ENCODE peak calls at places on chromosomes 13 and 19, in eight cellular contexts. F is activated CD4-positive, alpha-beta T cell treated with anti-CD3 and anti-CD28 coated beads for 1 hour; R is NCI-H1048; X is ACHN; U is fibroblast of the aortic adventitia; Y is left lobe of liver; N is NCI-H2171; G is testis. S is an unnamed sample.
A peak's percentile ranks its signal among the peaks of the same experiment; 100 is the strongest.

GRCh38 chr13:111855016-111855590 is 211.8 kb upstream of the SOX1 start:
- DNase-seq in U (no peak), N (no peak), R (no peak), G (no peak), Y (no peak), F (no peak), X (no peak), S (no peak)

GRCh38 chr19:51010066-51010795 is 8.8 kb upstream of the KLK8 start:
- DNase-seq in F (no peak), N (no peak), X (no peak), Y (no peak), U (no peak), R (no peak), G (no peak), S (peak; percentile 9)

GRCh38 chr19:10748924-10749434 is 31.1 kb downstream of the DNM2 start:
- DNase-seq in X (peak; percentile 34), F (no peak), N (peak; percentile 70), R (no peak), U (peak; percentile 70), Y (peak; percentile 73), G (peak; percentile 51), S (no peak)

GRCh38 chr19:44824758-44825157 is 15.9 kb downstream of the BCAM start:
- DNase-seq in F (no peak), N (no peak), X (no peak), G (no peak), U (no peak), Y (no peak), R (no peak), S (no peak)

GRCh38 chr13:49367640-49368431 is 76.0 kb downstream of the CAB39L start:
- DNase-seq in G (no peak), Y (no peak), R (no peak), F (no peak), X (no peak), N (no peak), U (peak; percentile 49), S (no peak)

GRCh38 chr13:73945871-73946270 is 188.3 kb downstream of the KLF12 start:
- DNase-seq in U (peak; percentile 45), R (no peak), N (no peak), X (no peak), F (no peak), G (no peak), Y (no peak), S (no peak)

GRCh38 chr13:87671031-87671823 is at the start of gene SLITRK5:
- DNase-seq in N (peak; percentile 49), X (peak; percentile 83), F (peak; percentile 39), Y (peak; percentile 63), U (peak; percentile 5), G (peak; percentile 86), R (peak; percentile 56), S (no peak)

GRCh38 chr19:6674868-6675305 is 4.9 kb upstream of the TNFSF14 start:
- DNase-seq in G (peak; percentile 43), N (no peak), F (peak; percentile 83), U (peak; percentile 54), R (no peak), Y (peak; percentile 69), X (peak; percentile 70), S (peak; percentile 89)

GRCh38 chr13:29883941-29884518 is 33.6 kb upstream of the UBL3 start:
- DNase-seq in U (peak; percentile 63), Y (no peak), G (peak; percentile 32), X (no peak), R (no peak), F (no peak), N (no peak), S (no peak)

GRCh38 chr19:46944918-46945628 is 74.6 kb upstream of the NPAS1 start:
- DNase-seq in R (no peak), N (peak; percentile 77), F (no peak), X (no peak), U (peak; percentile 43), G (peak; percentile 48), Y (no peak), S (no peak)

GRCh38 chr19:45293682-45294081 is 29.0 kb downstream of the CKM start:
- DNase-seq in X (no peak), N (no peak), Y (no peak), F (no peak), R (no peak), U (no peak), G (no peak), S (no peak)

GRCh38 chr13:63910406-63910957 is 2494.8 kb upstream of the PCDH20 start:
- DNase-seq in F (no peak), U (peak; percentile 0), Y (no peak), G (peak; percentile 25), X (no peak), R (no peak), N (no peak), S (no peak)

GRCh38 chr13:105702441-105702840 is 833.0 kb downstream of the EFNB2 start:
- DNase-seq in N (peak; percentile 11), U (no peak), Y (no peak), X (peak; percentile 18), G (no peak), F (no peak), R (no peak), S (no peak)

GRCh38 chr19:29653398-29653797 is 11.9 kb upstream of the PLEKHF1 start:
- DNase-seq in Y (no peak), X (no peak), F (no peak), G (no peak), N (no peak), U (no peak), R (no peak), S (no peak)

GRCh38 chr13:25319781-25320180 is 18.4 kb downstream of the NUP58 start:
- DNase-seq in F (no peak), U (no peak), R (no peak), G (no peak), Y (no peak), X (no peak), N (no peak), S (no peak)

GRCh38 chr13:27744861-27745260 is 47.4 kb upstream of the GSX1 start:
- DNase-seq in R (no peak), X (no peak), Y (no peak), U (no peak), G (no peak), F (no peak), N (no peak), S (no peak)

GRCh38 chr13:20940083-20940482 is 37.5 kb upstream of the XPO4 start:
- DNase-seq in Y (no peak), X (no peak), U (peak; percentile 80), G (no peak), R (no peak), N (no peak), F (no peak), S (no peak)

GRCh38 chr13:113592571-113592970 is 8.0 kb downstream of the TFDP1 start:
- DNase-seq in F (no peak), N (no peak), R (no peak), G (peak; percentile 2), U (no peak), Y (peak; percentile 29), X (no peak), S (peak; percentile 23)

GRCh38 chr19:7340959-7341837 is 7.5 kb upstream of the ARHGEF18 start:
- DNase-seq in U (peak; percentile 82), X (peak; percentile 58), F (peak; percentile 74), R (peak; percentile 48), Y (peak; percentile 74), N (peak; percentile 50), G (peak; percentile 90), S (peak; percentile 68)

GRCh38 chr13:96822900-96823299 is 171.4 kb downstream of the OXGR1 start:
- DNase-seq in N (no peak), U (peak; percentile 31), Y (no peak), X (peak; percentile 29), F (no peak), R (no peak), G (peak; percentile 44), S (no peak)

GRCh38 chr19:42466521-42467436 is 24.0 kb upstream of the CXCL17 start:
- DNase-seq in R (no peak), N (no peak), Y (no peak), X (no peak), U (peak; percentile 39), F (no peak), G (no peak), S (no peak)

GRCh38 chr19:2517881-2518601 is 42.1 kb downstream of the GADD45B start:
- DNase-seq in R (no peak), N (no peak), F (no peak), G (no peak), U (no peak), X (no peak), Y (no peak), S (no peak)

GRCh38 chr19:16454519-16454918 is 17.3 kb downstream of the EPS15L1 start:
- DNase-seq in G (no peak), R (no peak), F (no peak), Y (peak; percentile 66), X (no peak), U (no peak), N (no peak), S (no peak)

GRCh38 chr19:49809155-49809986 is 3.7 kb downstream of the FUZ start:
- DNase-seq in U (peak; percentile 15), X (peak; percentile 22), N (no peak), R (no peak), Y (peak; percentile 65), F (peak; percentile 38), G (peak; percentile 72), S (peak; percentile 67)

GRCh38 chr13:112325142-112325808 is 50.9 kb upstream of the SPACA7 start:
- DNase-seq in X (no peak), U (no peak), N (no peak), G (no peak), Y (no peak), R (no peak), F (no peak), S (no peak)

GRCh38 chr13:37811441-37811840 is 58.1 kb downstream of the TRPC4 start:
- DNase-seq in Y (no peak), N (no peak), R (no peak), G (no peak), X (no peak), U (no peak), F (no peak), S (no peak)

GRCh38 chr13:28613562-28613961 is 45.4 kb upstream of the POMP start:
- DNase-seq in X (no peak), G (no peak), N (no peak), F (no peak), U (no peak), Y (no peak), R (no peak), S (no peak)

GRCh38 chr19:1221141-1221903 is 15.7 kb downstream of the STK11 start:
- DNase-seq in F (no peak), U (peak; percentile 51), R (no peak), X (peak; percentile 37), G (peak; percentile 85), Y (peak; percentile 80), N (no peak), S (no peak)

GRCh38 chr19:5166262-5166661 is 174.3 kb downstream of the PTPRS start:
- DNase-seq in U (peak; percentile 72), X (no peak), F (no peak), R (no peak), G (no peak), Y (no peak), N (no peak), S (no peak)

GRCh38 chr13:20294497-20294896 is 62.4 kb upstream of the GJB6 start:
- DNase-seq in G (no peak), U (no peak), X (no peak), Y (no peak), R (no peak), F (no peak), N (no peak), S (no peak)

GRCh38 chr19:5961969-5962945 is 15.7 kb downstream of the RANBP3 start:
- DNase-seq in G (no peak), R (no peak), F (peak; percentile 59), U (no peak), N (peak; percentile 44), X (no peak), Y (peak; percentile 62), S (peak; percentile 74)

GRCh38 chr13:32781906-32782305 is 195.7 kb downstream of the PDS5B start:
- DNase-seq in X (no peak), G (no peak), R (no peak), U (no peak), N (no peak), F (no peak), Y (no peak), S (no peak)

GRCh38 chr19:13956365-13956744 is 4.0 kb downstream of the DCAF15 start:
- DNase-seq in N (no peak), X (no peak), U (no peak), F (no peak), R (no peak), Y (no peak), G (no peak), S (no peak)

GRCh38 chr19:4533835-4534424 is 1.1 kb downstream of the PLIN5 start:
- DNase-seq in U (no peak), Y (no peak), N (no peak), R (no peak), X (no peak), F (no peak), G (no peak), S (no peak)